ENCODE peak calls at places on chromosome 20, in seven cellular contexts. One of them, this sample, is unnamed.

GRCh38 chr20:32126919-32127318 is 17.4 kb downstream of the TM9SF4 start:
- DNase-seq in colonic mucosa: no peak
- DNase-seq in RWPE2: peak
- DNase-seq in psoas muscle: no peak
- DNase-seq in fibroblast of pulmonary artery: no peak
- DNase-seq in uterus: no peak
- DNase-seq in thyroid gland: no peak
- DNase-seq in this sample: no peak

GRCh38 chr20:50924261-50924660 is 7.0 kb downstream of the ADNP start:
- DNase-seq in colonic mucosa: no peak
- DNase-seq in RWPE2: no peak
- DNase-seq in psoas muscle: no peak
- DNase-seq in fibroblast of pulmonary artery: no peak
- DNase-seq in uterus: no peak
- DNase-seq in thyroid gland: no peak
- DNase-seq in this sample: no peak

GRCh38 chr20:32315885-32316284 is 38.4 kb downstream of the KIF3B start:
- DNase-seq in colonic mucosa: no peak
- DNase-seq in RWPE2: peak
- DNase-seq in psoas muscle: no peak
- DNase-seq in fibroblast of pulmonary artery: no peak
- DNase-seq in uterus: no peak
- DNase-seq in thyroid gland: no peak
- DNase-seq in this sample: no peak

GRCh38 chr20:61885759-61886715 is 179.6 kb downstream of the TAF4 start:
- DNase-seq in colonic mucosa: no peak
- DNase-seq in RWPE2: no peak
- DNase-seq in psoas muscle: no peak
- DNase-seq in fibroblast of pulmonary artery: no peak
- DNase-seq in uterus: no peak
- DNase-seq in thyroid gland: no peak
- DNase-seq in this sample: no peak

GRCh38 chr20:44334709-44335108 is 2.1 kb upstream of the R3HDML start:
- DNase-seq in colonic mucosa: no peak
- DNase-seq in RWPE2: no peak
- DNase-seq in psoas muscle: no peak
- DNase-seq in fibroblast of pulmonary artery: no peak
- DNase-seq in uterus: no peak
- DNase-seq in thyroid gland: no peak
- DNase-seq in this sample: no peak

GRCh38 chr20:45779011-45779915 is 12.4 kb downstream of the WFDC3 start:
- DNase-seq in colonic mucosa: peak
- DNase-seq in RWPE2: peak
- DNase-seq in psoas muscle: peak
- DNase-seq in fibroblast of pulmonary artery: peak
- DNase-seq in uterus: peak
- DNase-seq in thyroid gland: peak
- DNase-seq in this sample: no peak

GRCh38 chr20:61524956-61525666 is 273.1 kb downstream of the CDH4 start:
- DNase-seq in colonic mucosa: no peak
- DNase-seq in RWPE2: peak
- DNase-seq in psoas muscle: no peak
- DNase-seq in fibroblast of pulmonary artery: no peak
- DNase-seq in uterus: no peak
- DNase-seq in thyroid gland: no peak
- DNase-seq in this sample: no peak

GRCh38 chr20:35738410-35739179 is 3.5 kb downstream of the RBM39 start:
- DNase-seq in colonic mucosa: no peak
- DNase-seq in RWPE2: no peak
- DNase-seq in psoas muscle: no peak
- DNase-seq in fibroblast of pulmonary artery: no peak
- DNase-seq in uterus: no peak
- DNase-seq in thyroid gland: no peak
- DNase-seq in this sample: no peak

GRCh38 chr20:11267131-11267761 is 593.4 kb upstream of the JAG1 start:
- DNase-seq in colonic mucosa: peak
- DNase-seq in RWPE2: peak
- DNase-seq in psoas muscle: peak
- DNase-seq in fibroblast of pulmonary artery: peak
- DNase-seq in uterus: peak
- DNase-seq in thyroid gland: no peak
- DNase-seq in this sample: peak

GRCh38 chr20:37989601-37990001 is 43.7 kb downstream of the TTI1 start:
- DNase-seq in colonic mucosa: no peak
- DNase-seq in RWPE2: no peak
- DNase-seq in psoas muscle: peak
- DNase-seq in fibroblast of pulmonary artery: peak
- DNase-seq in uterus: no peak
- DNase-seq in thyroid gland: peak
- DNase-seq in this sample: no peak

GRCh38 chr20:33576432-33576883 is 85.7 kb upstream of the C20orf144 start:
- DNase-seq in colonic mucosa: no peak
- DNase-seq in RWPE2: no peak
- DNase-seq in psoas muscle: no peak
- DNase-seq in fibroblast of pulmonary artery: no peak
- DNase-seq in uterus: no peak
- DNase-seq in thyroid gland: no peak
- DNase-seq in this sample: no peak
- TF ChIP-seq CTCF in colonic mucosa: no peak
- TF ChIP-seq CTCF in RWPE2: peak
- TF ChIP-seq CTCF in psoas muscle: no peak
- TF ChIP-seq CTCF in fibroblast of pulmonary artery: no peak
- TF ChIP-seq CTCF in uterus: no peak
- TF ChIP-seq CTCF in thyroid gland: no peak
- TF ChIP-seq CTCF in this sample: peak

DNA sequence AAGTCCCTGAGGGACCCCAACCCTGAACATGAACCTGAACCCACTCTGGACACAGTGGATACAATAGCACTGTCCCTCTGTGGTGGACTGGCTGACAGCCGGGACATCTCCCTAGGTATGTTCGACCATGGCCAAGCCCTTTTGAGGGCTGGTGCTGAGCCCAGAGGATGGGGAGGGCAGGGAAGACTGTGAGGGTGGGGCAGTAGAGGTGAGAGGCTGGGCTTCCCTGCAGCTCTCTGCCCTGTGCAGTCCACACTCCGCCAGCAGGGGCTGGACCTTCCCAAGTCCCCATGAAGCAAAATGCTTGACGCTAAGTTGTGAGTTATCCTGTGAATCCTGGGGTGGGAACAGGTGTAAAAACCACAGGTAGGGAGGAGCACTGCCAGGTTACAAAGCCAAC is 11.5 kb downstream of the LPIN3 start:
- DNase-seq in colonic mucosa: no peak
- DNase-seq in RWPE2: no peak
- DNase-seq in psoas muscle: no peak
- DNase-seq in fibroblast of pulmonary artery: no peak
- DNase-seq in uterus: no peak
- DNase-seq in thyroid gland: no peak
- DNase-seq in this sample: no peak
- TF ChIP-seq CTCF in colonic mucosa: no peak
- TF ChIP-seq CTCF in RWPE2: no peak
- TF ChIP-seq CTCF in psoas muscle: no peak
- TF ChIP-seq CTCF in fibroblast of pulmonary artery: peak
- TF ChIP-seq CTCF in uterus: no peak
- TF ChIP-seq CTCF in thyroid gland: no peak
- TF ChIP-seq CTCF in this sample: no peak

DNA sequence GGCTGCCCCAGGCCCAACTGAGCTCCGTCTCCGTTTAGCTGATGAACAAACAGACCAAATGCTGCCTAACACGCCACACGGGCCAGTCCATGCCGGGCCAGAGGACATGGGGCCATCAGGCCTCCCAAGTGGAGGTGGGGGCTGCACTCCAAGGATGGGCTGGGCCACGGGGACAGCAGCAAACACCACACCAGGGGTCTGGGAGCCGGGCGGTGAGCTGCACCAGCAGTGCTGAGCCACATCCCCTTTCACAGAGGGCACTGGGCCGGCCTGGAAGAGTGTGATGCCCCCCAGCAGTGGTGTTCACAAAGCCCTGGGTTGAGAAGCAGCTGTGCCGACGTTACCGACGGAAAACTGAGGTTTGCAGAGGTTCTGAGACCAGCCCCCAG is 2.7 kb downstream of the KCNQ2 start:
- DNase-seq in colonic mucosa: no peak
- DNase-seq in RWPE2: peak
- DNase-seq in psoas muscle: no peak
- DNase-seq in fibroblast of pulmonary artery: no peak
- DNase-seq in uterus: no peak
- DNase-seq in thyroid gland: no peak
- DNase-seq in this sample: no peak
- TF ChIP-seq CTCF in colonic mucosa: no peak
- TF ChIP-seq CTCF in RWPE2: no peak
- TF ChIP-seq CTCF in psoas muscle: no peak
- TF ChIP-seq CTCF in fibroblast of pulmonary artery: no peak
- TF ChIP-seq CTCF in uterus: no peak
- TF ChIP-seq CTCF in thyroid gland: no peak
- TF ChIP-seq CTCF in this sample: no peak

DNA sequence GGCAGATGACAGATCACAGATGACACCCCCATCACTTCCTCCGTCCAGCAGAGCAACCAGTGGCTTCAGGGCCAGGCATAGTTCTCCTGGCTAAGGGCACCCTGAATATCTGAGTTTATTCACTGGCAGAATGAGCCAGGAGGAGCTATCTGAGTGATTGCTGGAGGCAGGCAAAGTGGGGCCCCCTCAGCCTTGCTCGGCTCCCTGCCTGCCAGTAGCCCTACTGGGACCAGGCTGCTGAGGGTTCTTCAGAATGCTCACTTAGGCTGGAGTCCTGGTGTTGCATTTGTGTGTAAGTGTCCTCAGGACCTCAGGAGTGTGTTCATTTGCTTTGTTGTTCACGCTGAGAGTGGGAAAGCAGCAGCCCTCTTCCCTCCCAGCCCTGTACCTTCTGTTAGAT is 31.2 kb downstream of the CHMP4B start:
- DNase-seq in colonic mucosa: no peak
- DNase-seq in RWPE2: no peak
- DNase-seq in psoas muscle: no peak
- DNase-seq in fibroblast of pulmonary artery: no peak
- DNase-seq in uterus: no peak
- DNase-seq in thyroid gland: peak
- DNase-seq in this sample: no peak
- TF ChIP-seq CTCF in colonic mucosa: no peak
- TF ChIP-seq CTCF in RWPE2: no peak
- TF ChIP-seq CTCF in psoas muscle: no peak
- TF ChIP-seq CTCF in fibroblast of pulmonary artery: no peak
- TF ChIP-seq CTCF in uterus: no peak
- TF ChIP-seq CTCF in thyroid gland: no peak
- TF ChIP-seq CTCF in this sample: no peak

GRCh38 chr20:25314497-25315417 is 66.9 kb downstream of the PYGB start:
- DNase-seq in colonic mucosa: no peak
- DNase-seq in RWPE2: no peak
- DNase-seq in psoas muscle: no peak
- DNase-seq in fibroblast of pulmonary artery: no peak
- DNase-seq in uterus: peak
- DNase-seq in thyroid gland: peak
- DNase-seq in this sample: no peak
- TF ChIP-seq CTCF in colonic mucosa: no peak
- TF ChIP-seq CTCF in RWPE2: peak
- TF ChIP-seq CTCF in psoas muscle: no peak
- TF ChIP-seq CTCF in fibroblast of pulmonary artery: no peak
- TF ChIP-seq CTCF in uterus: no peak
- TF ChIP-seq CTCF in thyroid gland: no peak
- TF ChIP-seq CTCF in this sample: no peak

GRCh38 chr20:57434390-57434700 is 43.1 kb downstream of the RBM38 start:
- DNase-seq in colonic mucosa: no peak
- DNase-seq in RWPE2: peak
- DNase-seq in psoas muscle: no peak
- DNase-seq in fibroblast of pulmonary artery: no peak
- DNase-seq in uterus: no peak
- DNase-seq in thyroid gland: no peak
- DNase-seq in this sample: no peak
- TF ChIP-seq CTCF in colonic mucosa: no peak
- TF ChIP-seq CTCF in RWPE2: no peak
- TF ChIP-seq CTCF in psoas muscle: no peak
- TF ChIP-seq CTCF in fibroblast of pulmonary artery: peak
- TF ChIP-seq CTCF in uterus: no peak
- TF ChIP-seq CTCF in thyroid gland: no peak
- TF ChIP-seq CTCF in this sample: peak

GRCh38 chr20:3276400-3277015 is 37.5 kb upstream of the SLC4A11 start:
- DNase-seq in colonic mucosa: peak
- DNase-seq in RWPE2: no peak
- DNase-seq in psoas muscle: no peak
- DNase-seq in fibroblast of pulmonary artery: peak
- DNase-seq in uterus: no peak
- DNase-seq in thyroid gland: no peak
- DNase-seq in this sample: peak
- TF ChIP-seq CTCF in colonic mucosa: peak
- TF ChIP-seq CTCF in RWPE2: peak
- TF ChIP-seq CTCF in psoas muscle: peak
- TF ChIP-seq CTCF in fibroblast of pulmonary artery: peak
- TF ChIP-seq CTCF in uterus: no peak
- TF ChIP-seq CTCF in thyroid gland: peak
- TF ChIP-seq CTCF in this sample: peak

GRCh38 chr20:1474817-1475603 is 8.4 kb upstream of the NSFL1C start:
- DNase-seq in colonic mucosa: no peak
- DNase-seq in RWPE2: no peak
- DNase-seq in psoas muscle: no peak
- DNase-seq in fibroblast of pulmonary artery: no peak
- DNase-seq in uterus: no peak
- DNase-seq in thyroid gland: no peak
- DNase-seq in this sample: no peak
- TF ChIP-seq CTCF in colonic mucosa: no peak
- TF ChIP-seq CTCF in RWPE2: peak
- TF ChIP-seq CTCF in psoas muscle: no peak
- TF ChIP-seq CTCF in fibroblast of pulmonary artery: no peak
- TF ChIP-seq CTCF in uterus: no peak
- TF ChIP-seq CTCF in thyroid gland: no peak
- TF ChIP-seq CTCF in this sample: no peak

GRCh38 chr20:54058420-54059139 is 11.8 kb downstream of the BCAS1 start:
- DNase-seq in colonic mucosa: no peak
- DNase-seq in RWPE2: peak
- DNase-seq in psoas muscle: no peak
- DNase-seq in fibroblast of pulmonary artery: no peak
- DNase-seq in uterus: no peak
- DNase-seq in thyroid gland: no peak
- DNase-seq in this sample: peak

GRCh38 chr20:54059691-54060364 is 10.6 kb downstream of the BCAS1 start:
- DNase-seq in colonic mucosa: no peak
- DNase-seq in RWPE2: no peak
- DNase-seq in psoas muscle: no peak
- DNase-seq in fibroblast of pulmonary artery: no peak
- DNase-seq in uterus: no peak
- DNase-seq in thyroid gland: no peak
- DNase-seq in this sample: no peak

GRCh38 chr20:54061106-54061881 is 9.1 kb downstream of the BCAS1 start:
- DNase-seq in colonic mucosa: no peak
- DNase-seq in RWPE2: peak
- DNase-seq in psoas muscle: no peak
- DNase-seq in fibroblast of pulmonary artery: peak
- DNase-seq in uterus: no peak
- DNase-seq in thyroid gland: no peak
- DNase-seq in this sample: no peak

GRCh38 chr20:54054516-54054915 is 15.9 kb downstream of the BCAS1 start:
- DNase-seq in colonic mucosa: no peak
- DNase-seq in RWPE2: no peak
- DNase-seq in psoas muscle: no peak
- DNase-seq in fibroblast of pulmonary artery: no peak
- DNase-seq in uterus: no peak
- DNase-seq in thyroid gland: no peak
- DNase-seq in this sample: no peak

GRCh38 chr20:54056762-54057639 is 13.4 kb downstream of the BCAS1 start:
- DNase-seq in colonic mucosa: no peak
- DNase-seq in RWPE2: no peak
- DNase-seq in psoas muscle: no peak
- DNase-seq in fibroblast of pulmonary artery: no peak
- DNase-seq in uterus: no peak
- DNase-seq in thyroid gland: no peak
- DNase-seq in this sample: no peak
- TF ChIP-seq CTCF in colonic mucosa: no peak
- TF ChIP-seq CTCF in RWPE2: peak
- TF ChIP-seq CTCF in psoas muscle: no peak
- TF ChIP-seq CTCF in fibroblast of pulmonary artery: no peak
- TF ChIP-seq CTCF in uterus: no peak
- TF ChIP-seq CTCF in thyroid gland: no peak
- TF ChIP-seq CTCF in this sample: peak